ENCODE peak calls at places on chromosomes 11 and 22, in six cellular contexts. F is endothelial cell of umbilical vein, D is transverse colon, T is stomach, N is SK-N-SH, C is GM12892. O is an unnamed sample.

GRCh38 chr11:86809561-86809960 is 9.2 kb downstream of the PRSS23 start:
- DNase-seq in N (no peak), F (no peak), D (no peak), T (no peak), C (no peak), O (no peak)

GRCh38 chr22:41772645-41773044 is 27.8 kb upstream of the CCDC134 start:
- DNase-seq in C (no peak), F (no peak), D (no peak), N (no peak), T (no peak), O (no peak)

GRCh38 chr11:69250503-69251393 is 43.2 kb upstream of the MYEOV start:
- DNase-seq in N (no peak), T (no peak), C (no peak), F (no peak), D (no peak), O (no peak)

GRCh38 chr11:15913261-15913660 is 443.1 kb downstream of the SOX6 start:
- DNase-seq in D (no peak), C (no peak), F (no peak), N (no peak), T (no peak), O (no peak)

GRCh38 chr11:33258631-33259184 is 1.5 kb downstream of the HIPK3 start:
- DNase-seq in F (peak), N (no peak), D (no peak), C (no peak), T (no peak), O (peak)

GRCh38 chr11:117663389-117663788 is 133.6 kb downstream of the DSCAML1 start:
- DNase-seq in N (no peak), C (no peak), T (no peak), D (no peak), F (no peak), O (no peak)

GRCh38 chr11:109423114-109423859 is 1.3 kb downstream of the C11orf87 start:
- DNase-seq in T (no peak), D (no peak), N (peak), C (no peak), F (peak), O (no peak)

GRCh38 chr11:46346886-46347636 is at the start of gene DGKZ:
- DNase-seq in F (peak), D (peak), T (peak), N (peak), C (peak), O (peak)

GRCh38 chr11:85762226-85762625 is 48.7 kb downstream of the SYTL2 start:
- DNase-seq in T (no peak), F (no peak), N (no peak), C (no peak), D (no peak), O (no peak)

GRCh38 chr11:95767498-95767897 is 22.1 kb downstream of the FAM76B start:
- DNase-seq in F (no peak), T (no peak), N (no peak), D (no peak), C (no peak), O (no peak)

GRCh38 chr11:78832226-78832947 is 257.7 kb upstream of the NARS2 start:
- DNase-seq in D (no peak), T (no peak), F (no peak), N (no peak), C (no peak), O (no peak)

GRCh38 chr22:27499121-27499520 is 302.4 kb downstream of the MN1 start:
- DNase-seq in N (no peak), C (no peak), T (no peak), F (peak), D (no peak), O (no peak)

GRCh38 chr22:30474683-30475424 is 3.0 kb upstream of the SEC14L3 start:
- DNase-seq in C (no peak), T (peak), D (no peak), F (no peak), N (no peak), O (no peak)

GRCh38 chr22:30472994-30473720 is 1.3 kb upstream of the SEC14L3 start:
- DNase-seq in T (no peak), F (no peak), C (no peak), D (no peak), N (no peak), O (no peak)

GRCh38 chr22:30471616-30472318 is at the start of gene SEC14L3:
- DNase-seq in T (peak), D (no peak), N (no peak), F (no peak), C (no peak), O (no peak)

GRCh38 chr22:30470655-30471054 is 1.2 kb downstream of the SEC14L3 start:
- DNase-seq in F (no peak), T (no peak), D (no peak), N (no peak), C (no peak), O (no peak)

GRCh38 chr22:30474121-30474520 is 2.3 kb upstream of the SEC14L3 start:
- DNase-seq in C (no peak), F (no peak), D (no peak), T (no peak), N (no peak), O (no peak)
- TF ChIP-seq POLR2AphosphoS5 in C (no peak), F (no peak), D (no peak), T (no peak), N (no peak), O (no peak)

GRCh38 chr22:38481871-38482332 is 14.0 kb downstream of the KDELR3 start:
- DNase-seq in D (no peak), C (no peak), T (no peak), N (no peak), F (no peak), O (no peak)
- TF ChIP-seq POLR2AphosphoS5 in D (no peak), C (no peak), T (no peak), N (peak), F (peak), O (no peak)

GRCh38 chr11:14001597-14001996 is 39.1 kb downstream of the SPON1 start:
- DNase-seq in D (no peak), N (no peak), T (no peak), F (no peak), C (no peak), O (no peak)

GRCh38 chr11:13997881-13998280 is 35.4 kb downstream of the SPON1 start:
- DNase-seq in C (no peak), D (no peak), T (no peak), N (no peak), F (no peak), O (no peak)

GRCh38 chr11:13999704-14000103 is 37.2 kb downstream of the SPON1 start:
- DNase-seq in C (no peak), T (no peak), D (no peak), N (no peak), F (no peak), O (no peak)
- TF ChIP-seq POLR2AphosphoS5 in C (no peak), T (no peak), D (no peak), N (no peak), F (no peak), O (no peak)

GRCh38 chr11:6621711-6622211 is 2.5 kb upstream of the TPP1 start:
- DNase-seq in F (no peak), T (no peak), C (no peak), N (no peak), D (no peak), O (no peak)

GRCh38 chr11:6618117-6619020 is 853 bp downstream of the TPP1 start:
- DNase-seq in F (peak), T (peak), N (no peak), C (no peak), D (peak), O (peak)

GRCh38 chr11:6616596-6617250 is 2.5 kb downstream of the TPP1 start:
- DNase-seq in N (no peak), T (no peak), D (no peak), F (no peak), C (no peak), O (no peak)

GRCh38 chr11:6617315-6617781 is 1.9 kb downstream of the TPP1 start:
- DNase-seq in D (no peak), N (no peak), T (no peak), C (no peak), F (peak), O (no peak)

GRCh38 chr11:6619021-6619745 is at the start of gene TPP1:
- DNase-seq in C (peak), F (peak), N (peak), T (peak), D (peak), O (peak)
- TF ChIP-seq POLR2AphosphoS5 in C (no peak), F (peak), N (peak), T (peak), D (peak), O (peak)

GRCh38 chr11:65423516-65424199 is 1.1 kb downstream of the NEAT1 start:
- DNase-seq in C (no peak), F (peak), D (peak), N (peak), T (peak), O (no peak)
- TF ChIP-seq POLR2AphosphoS5 in C (peak), F (no peak), D (peak), N (no peak), T (peak), O (peak)

GRCh38 chr22:17201285-17201945 is 17.8 kb downstream of the ADA2 start:
- DNase-seq in C (no peak), N (no peak), D (no peak), T (no peak), F (peak), O (no peak)

GRCh38 chr22:17199131-17199731 is 20.0 kb downstream of the ADA2 start:
- DNase-seq in D (no peak), N (peak), T (no peak), F (no peak), C (no peak), O (no peak)

GRCh38 chr22:17194213-17194612 is 25.0 kb downstream of the ADA2 start:
- DNase-seq in T (no peak), C (no peak), F (no peak), D (no peak), N (no peak), O (no peak)

GRCh38 chr22:17198188-17199130 is 20.8 kb downstream of the ADA2 start:
- DNase-seq in C (no peak), D (no peak), T (no peak), N (no peak), F (no peak), O (peak)
- TF ChIP-seq POLR2AphosphoS5 in C (no peak), D (no peak), T (no peak), N (no peak), F (no peak), O (no peak)

O was measured in prostate gland.